ENCODE peak calls at places on chromosomes 11 and 22, in five cellular contexts. L, G, V, E and J are unnamed samples.

GRCh38 chr11:62842171-62842717 is 2.9 kb upstream of the WDR74 start:
- DNase-seq in L (no peak), G (peak; percentile 68), V (no peak), E (peak; percentile 52), J (no peak)

GRCh38 chr22:47374901-47375575 is 612.6 kb downstream of the TBC1D22A start:
- DNase-seq in L (peak; percentile 42), G (no peak), V (no peak), E (no peak), J (no peak)

GRCh38 chr11:133917921-133918605 is 38.7 kb downstream of the IGSF9B start:
- DNase-seq in L (no peak), G (no peak), V (no peak), E (no peak), J (no peak)

GRCh38 chr11:128188346-128189115 is 398.8 kb downstream of the ETS1 start:
- DNase-seq in L (no peak), G (no peak), V (peak; percentile 62), E (no peak), J (peak; percentile 69)

GRCh38 chr11:59802639-59803176 is 7.9 kb downstream of the MRPL16 start:
- DNase-seq in L (no peak), G (peak; percentile 52), V (peak; percentile 63), E (no peak), J (peak; percentile 62)

GRCh38 chr11:70423523-70424505 is 25.5 kb downstream of the CTTN start:
- DNase-seq in L (no peak), G (peak; percentile 59), V (peak; percentile 67), E (no peak), J (peak; percentile 84)

GRCh38 chr22:40703174-40703573 is 23.9 kb downstream of the MCHR1 start:
- DNase-seq in L (no peak), G (no peak), V (no peak), E (no peak), J (no peak)

GRCh38 chr11:92376146-92376599 is 151.6 kb downstream of the FAT3 start:
- DNase-seq in L (no peak), G (no peak), V (peak; percentile 41), E (no peak), J (no peak)

GRCh38 chr22:25069758-25070461 is 117.4 kb downstream of the KIAA1671 start:
- DNase-seq in L (no peak), G (no peak), V (no peak), E (no peak), J (no peak)